ENCODE peak calls at places on chromosomes 2 and 18, in five cellular contexts. A, L, W, I and D are unnamed samples.
A peak's percentile ranks its signal among the peaks of the same experiment; 100 is the strongest.

GRCh38 chr2:186919272-186919671 is 70.3 kb upstream of the ZSWIM2 start:
- DNase-seq in A (no peak), L (no peak), W (no peak), I (no peak), D (peak; percentile 97)

GRCh38 chr18:60668583-60668982 is 296.0 kb upstream of the MC4R start:
- DNase-seq in I (no peak), W (no peak), L (peak; percentile 41), A (no peak), D (peak; percentile 45)

GRCh38 chr18:62672600-62672999 is 42.7 kb upstream of the PHLPP1 start:
- DNase-seq in L (peak; percentile 20), W (no peak), A (no peak), I (no peak), D (peak; percentile 32)

GRCh38 chr2:238170386-238171071 is 11.8 kb downstream of the ERFE start:
- DNase-seq in I (no peak), A (no peak), W (no peak), L (no peak), D (no peak)

GRCh38 chr18:75869197-75869596 is 441.7 kb upstream of the SMIM21 start:
- DNase-seq in W (no peak), I (no peak), A (no peak), L (no peak), D (no peak)

GRCh38 chr18:37465922-37466321 is 99.7 kb downstream of the CELF4 start:
- DNase-seq in A (no peak), W (no peak), L (no peak), I (no peak), D (no peak)

GRCh38 chr2:167052825-167053224 is 164.5 kb downstream of the XIRP2 start:
- DNase-seq in A (no peak), L (no peak), W (no peak), I (no peak), D (no peak)

GRCh38 chr2:178205853-178206516 is 11.7 kb downstream of the OSBPL6 start:
- DNase-seq in I (no peak), L (no peak), A (no peak), W (no peak), D (peak; percentile 89)

GRCh38 chr18:57586243-57587049 is at the start of gene FECH:
- DNase-seq in A (peak; percentile 56), I (peak; percentile 73), W (peak; percentile 68), L (peak; percentile 85), D (peak; percentile 95)

GRCh38 chr2:9778012-9778411 is 65.3 kb upstream of the TAF1B start:
- DNase-seq in L (peak; percentile 77), A (no peak), W (no peak), I (no peak), D (peak; percentile 61)

GRCh38 chr2:183541766-183542165 is 417.5 kb downstream of the NUP35 start:
- DNase-seq in A (no peak), L (no peak), W (no peak), I (no peak), D (peak; percentile 43)

GRCh38 chr18:66872277-66872676 is 268.4 kb upstream of the CDH19 start:
- DNase-seq in A (no peak), I (no peak), L (no peak), W (peak; percentile 7), D (peak; percentile 69)

GRCh38 chr18:50306944-50307343 is 19.5 kb upstream of the CXXC1 start:
- DNase-seq in W (no peak), L (no peak), I (no peak), A (no peak), D (peak; percentile 38)

GRCh38 chr2:62227386-62228075 is 31.6 kb downstream of the B3GNT2 start:
- DNase-seq in W (no peak), I (no peak), A (no peak), L (no peak), D (no peak)

GRCh38 chr2:64018715-64019082 is 529 bp downstream of the VPS54 start:
- DNase-seq in W (peak; percentile 53), I (no peak), A (peak; percentile 15), L (no peak), D (peak; percentile 84)

GRCh38 chr2:46873632-46874068 is 42.0 kb downstream of the MCFD2 start:
- DNase-seq in W (no peak), I (no peak), A (peak; percentile 45), L (peak; percentile 82), D (peak; percentile 91)

GRCh38 chr2:99984781-99985525 is 157.4 kb downstream of the AFF3 start:
- DNase-seq in I (no peak), W (no peak), A (no peak), L (no peak), D (no peak)

GRCh38 chr2:30225131-30225762 is 6.1 kb upstream of the LBH start:
- DNase-seq in A (no peak), W (no peak), I (no peak), L (peak; percentile 49), D (no peak)

GRCh38 chr18:11237484-11237883 is 88.1 kb upstream of the PIEZO2 start:
- DNase-seq in L (no peak), W (no peak), I (no peak), A (no peak), D (no peak)

GRCh38 chr2:239277401-239278085 is 123.3 kb downstream of the HDAC4 start:
- DNase-seq in W (no peak), L (no peak), I (no peak), A (no peak), D (no peak)

GRCh38 chr2:169265581-169265980 is 96.8 kb downstream of the LRP2 start:
- DNase-seq in A (no peak), I (no peak), L (no peak), W (no peak), D (peak; percentile 24)

GRCh38 chr2:200650195-200650594 is 64.4 kb downstream of the AOX1 start:
- DNase-seq in W (no peak), A (no peak), L (no peak), I (no peak), D (no peak)

GRCh38 chr2:30717081-30717650 is 90.1 kb downstream of the CAPN13 start:
- DNase-seq in W (no peak), I (no peak), A (no peak), L (peak; percentile 27), D (no peak)

GRCh38 chr2:66508358-66509071 is 73.6 kb downstream of the MEIS1 start:
- DNase-seq in A (no peak), I (no peak), L (peak; percentile 55), W (no peak), D (no peak)

GRCh38 chr2:118823666-118824065 is 23.8 kb downstream of the EN1 start:
- DNase-seq in L (peak; percentile 42), A (no peak), I (no peak), W (no peak), D (no peak)

GRCh38 chr2:43114210-43114609 is 112.2 kb downstream of the ZFP36L2 start:
- DNase-seq in W (no peak), L (peak; percentile 35), I (no peak), A (no peak), D (peak; percentile 51)